ENCODE peak calls at places on chromosomes 5 and 9, in five cellular contexts. L, V, A, O and X are unnamed samples.

GRCh38 chr5:80745490-80745889 is 90.7 kb upstream of the DHFR start:
- DNase-seq in L (no peak), O (no peak), V (no peak), A (no peak), X (no peak)

GRCh38 chr9:90900130-90900529 is 98.5 kb downstream of the SYK start:
- DNase-seq in A (no peak), O (no peak), L (no peak), V (no peak), X (no peak)

GRCh38 chr9:98774746-98775145 is 21.6 kb downstream of the ANKS6 start:
- DNase-seq in L (no peak), V (no peak), O (no peak), A (no peak), X (no peak)

GRCh38 chr5:76942581-76942980 is 10.3 kb upstream of the CRHBP start:
- DNase-seq in O (no peak), V (no peak), L (no peak), A (no peak), X (peak)

GRCh38 chr5:120901199-120901598 is 437.1 kb downstream of the PRR16 start:
- DNase-seq in A (peak), L (no peak), O (no peak), V (no peak), X (peak)

GRCh38 chr5:150184990-150185952 is 4.6 kb upstream of the SLC6A7 start:
- DNase-seq in O (no peak), V (no peak), A (no peak), L (no peak), X (no peak)

GRCh38 chr5:133340002-133340755 is 272.2 kb downstream of the FSTL4 start:
- DNase-seq in A (no peak), L (no peak), O (peak), V (no peak), X (no peak)

GRCh38 chr9:2093920-2094597 is 78.9 kb downstream of the SMARCA2 start:
- DNase-seq in V (no peak), L (no peak), A (peak), O (no peak), X (no peak)

GRCh38 chr5:10539685-10539998 is 24.2 kb upstream of the ANKRD33B start:
- DNase-seq in L (no peak), A (no peak), V (no peak), O (no peak), X (no peak)

GRCh38 chr9:134413890-134414731 is 87.9 kb downstream of the RXRA start:
- DNase-seq in O (no peak), A (peak), V (peak), L (no peak), X (peak)

GRCh38 chr5:96264047-96264446 is 169.0 kb downstream of the PCSK1 start:
- DNase-seq in V (no peak), L (no peak), O (no peak), A (no peak), X (no peak)

GRCh38 chr5:43561346-43561745 is 4.5 kb upstream of the PAIP1 start:
- DNase-seq in L (no peak), A (no peak), O (no peak), V (no peak), X (no peak)

GRCh38 chr9:120327322-120327721 is 252.6 kb downstream of the CDK5RAP2 start:
- DNase-seq in A (no peak), O (no peak), L (no peak), V (no peak), X (no peak)

GRCh38 chr5:95816803-95817202 is 5.7 kb downstream of the GLRX start:
- DNase-seq in V (no peak), L (no peak), O (no peak), A (no peak), X (no peak)

GRCh38 chr9:86246752-86247161 is 12.7 kb downstream of the C9orf153 start:
- DNase-seq in L (no peak), O (no peak), V (no peak), A (no peak), X (no peak)

GRCh38 chr9:106954974-106955850 is 92.2 kb downstream of the ZNF462 start:
- DNase-seq in V (no peak), L (no peak), A (no peak), O (no peak), X (no peak)

GRCh38 chr9:104779946-104780539 is 16.1 kb downstream of the NIPSNAP3B start:
- DNase-seq in O (no peak), A (no peak), L (no peak), V (no peak), X (no peak)

GRCh38 chr5:61623401-61624069 is 291.5 kb downstream of the ZSWIM6 start:
- DNase-seq in A (no peak), L (no peak), O (no peak), V (no peak), X (no peak)

GRCh38 chr5:41707853-41708603 is 162.2 kb downstream of the OXCT1 start:
- DNase-seq in O (no peak), V (no peak), L (no peak), A (peak), X (peak)

GRCh38 chr9:70013598-70014196 is 30.0 kb upstream of the MAMDC2 start:
- DNase-seq in V (no peak), L (no peak), O (no peak), A (no peak), X (no peak)

DNA sequence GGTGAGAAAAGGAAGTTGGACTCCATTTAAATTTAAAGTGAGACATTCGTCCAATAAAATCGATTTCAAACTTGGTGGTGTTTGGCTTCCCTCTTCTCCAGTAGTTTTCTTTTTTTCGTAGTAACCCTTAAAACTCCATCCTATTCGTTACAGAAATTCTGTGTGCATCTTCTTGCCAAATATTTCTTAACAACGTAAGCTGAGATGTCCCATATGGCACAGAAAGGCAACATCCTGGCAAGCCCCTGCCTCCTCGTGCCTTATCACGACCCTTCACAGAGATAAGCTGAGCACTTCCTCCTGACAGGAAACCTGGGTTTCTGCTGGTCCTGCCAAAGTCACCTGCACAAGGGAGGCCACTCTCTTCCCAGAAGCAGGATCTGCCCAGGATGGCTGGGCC is 11.8 kb upstream of the ADAMTS2 start:
- DNase-seq in V (no peak), O (no peak), L (no peak), A (no peak), X (no peak)
- H3K27ac ChIP-seq in V (no peak), O (no peak), L (no peak), A (no peak), X (no peak)

DNA sequence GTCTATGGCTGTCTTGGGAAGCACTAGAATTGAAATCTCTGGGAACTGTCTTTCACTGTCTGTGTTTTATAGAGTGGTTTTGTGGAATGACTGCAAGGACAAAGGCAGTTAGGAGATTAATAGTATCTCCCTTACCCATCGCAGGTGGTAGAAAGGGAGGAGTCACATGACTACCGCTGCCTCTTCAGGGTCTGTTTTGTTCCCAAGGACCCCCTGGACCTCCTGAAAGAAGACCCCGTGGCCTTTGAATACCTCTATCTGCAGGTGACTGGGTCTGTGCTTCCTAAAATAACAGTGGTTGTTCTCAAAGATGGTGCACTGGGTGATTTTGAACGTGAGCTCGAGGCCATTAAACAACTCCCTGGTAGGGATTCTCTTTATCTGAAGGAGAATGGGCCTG is 22.8 kb upstream of the TRMT10B start:
- DNase-seq in V (no peak), L (no peak), A (no peak), O (no peak), X (no peak)
- H3K27ac ChIP-seq in V (no peak), L (no peak), A (no peak), O (no peak), X (no peak)

DNA sequence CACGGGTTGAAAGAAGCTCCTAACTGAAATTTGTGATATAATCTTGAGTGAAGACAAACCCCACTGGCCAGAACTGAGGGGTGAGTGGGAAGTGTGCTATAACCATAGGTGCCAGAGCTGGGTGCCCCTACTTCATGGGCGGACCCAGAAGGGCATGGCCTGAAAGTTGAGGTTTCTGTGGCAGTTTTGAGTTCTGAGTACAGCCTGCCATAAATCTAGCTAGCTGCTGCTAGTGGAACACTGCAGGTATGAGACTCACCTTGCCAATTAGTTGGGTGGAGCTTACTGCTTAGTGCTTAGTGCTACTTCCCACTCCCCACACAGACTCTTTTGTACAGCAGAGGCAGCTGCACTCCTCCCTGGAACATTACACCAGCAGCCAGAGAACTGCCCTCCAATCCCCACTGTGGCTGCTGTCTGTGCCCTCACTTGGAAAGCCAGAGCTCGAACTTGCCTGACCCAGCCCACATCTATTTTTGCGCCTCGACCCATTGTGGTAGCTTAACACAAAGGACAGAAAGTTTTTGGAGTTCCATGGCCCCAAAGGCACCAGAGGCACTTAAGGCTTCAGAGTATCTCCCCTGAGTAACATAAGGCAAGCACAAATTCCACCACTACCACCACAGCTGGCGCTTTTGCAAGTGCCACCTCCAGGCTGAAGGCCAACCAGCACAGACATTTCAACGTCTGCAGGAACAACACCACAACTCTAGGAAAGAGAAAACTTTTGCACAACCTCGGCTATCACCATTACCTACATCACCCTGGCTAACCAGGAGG is 27.1 kb upstream of the PTGER4 start:
- DNase-seq in A (no peak), L (no peak), O (no peak), V (no peak), X (no peak)
- H3K27ac ChIP-seq in A (no peak), L (no peak), O (no peak), V (no peak), X (no peak)

GRCh38 chr5:127987354-127988148 is 96.0 kb upstream of the SLC12A2 start:
- DNase-seq in A (no peak), O (no peak), L (no peak), V (no peak), X (no peak)
- H3K27ac ChIP-seq in A (no peak), O (no peak), L (no peak), V (peak), X (no peak)

GRCh38 chr5:163432527-163432926 is 4.9 kb upstream of the CCNG1 start:
- DNase-seq in O (no peak), A (no peak), L (no peak), V (no peak), X (no peak)

GRCh38 chr5:163437011-163437308 is 435 bp upstream of the CCNG1 start:
- DNase-seq in L (no peak), O (no peak), A (no peak), V (no peak), X (no peak)

GRCh38 chr5:163436515-163436914 is 880 bp upstream of the CCNG1 start:
- DNase-seq in L (no peak), O (no peak), A (no peak), V (no peak), X (no peak)

GRCh38 chr5:163434410-163434866 is 3.0 kb upstream of the CCNG1 start:
- DNase-seq in V (no peak), O (peak), L (no peak), A (no peak), X (peak)

DNA sequence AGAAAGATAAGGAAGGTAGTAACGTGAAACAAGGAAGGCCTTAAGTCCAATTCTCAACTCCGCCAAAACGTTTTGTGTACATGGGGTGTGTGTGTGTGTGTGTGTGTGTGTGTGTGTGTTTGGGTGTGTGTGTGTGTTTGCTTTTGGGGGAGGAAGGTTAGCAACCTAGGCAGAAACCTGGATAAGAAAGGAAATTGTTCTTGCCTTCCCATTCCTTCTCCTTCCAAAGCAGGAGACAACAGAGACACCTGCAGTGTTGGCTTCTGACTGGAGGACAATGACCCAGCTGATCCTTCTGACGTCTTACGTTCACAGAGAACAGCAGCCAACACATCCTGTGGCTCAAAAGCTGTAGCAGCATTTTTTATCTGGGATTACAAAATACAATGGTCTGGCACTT is 4.1 kb upstream of the CCNG1 start:
- DNase-seq in L (no peak), A (no peak), V (no peak), O (no peak), X (no peak)
- H3K27ac ChIP-seq in L (no peak), A (no peak), V (no peak), O (no peak), X (no peak)

DNA sequence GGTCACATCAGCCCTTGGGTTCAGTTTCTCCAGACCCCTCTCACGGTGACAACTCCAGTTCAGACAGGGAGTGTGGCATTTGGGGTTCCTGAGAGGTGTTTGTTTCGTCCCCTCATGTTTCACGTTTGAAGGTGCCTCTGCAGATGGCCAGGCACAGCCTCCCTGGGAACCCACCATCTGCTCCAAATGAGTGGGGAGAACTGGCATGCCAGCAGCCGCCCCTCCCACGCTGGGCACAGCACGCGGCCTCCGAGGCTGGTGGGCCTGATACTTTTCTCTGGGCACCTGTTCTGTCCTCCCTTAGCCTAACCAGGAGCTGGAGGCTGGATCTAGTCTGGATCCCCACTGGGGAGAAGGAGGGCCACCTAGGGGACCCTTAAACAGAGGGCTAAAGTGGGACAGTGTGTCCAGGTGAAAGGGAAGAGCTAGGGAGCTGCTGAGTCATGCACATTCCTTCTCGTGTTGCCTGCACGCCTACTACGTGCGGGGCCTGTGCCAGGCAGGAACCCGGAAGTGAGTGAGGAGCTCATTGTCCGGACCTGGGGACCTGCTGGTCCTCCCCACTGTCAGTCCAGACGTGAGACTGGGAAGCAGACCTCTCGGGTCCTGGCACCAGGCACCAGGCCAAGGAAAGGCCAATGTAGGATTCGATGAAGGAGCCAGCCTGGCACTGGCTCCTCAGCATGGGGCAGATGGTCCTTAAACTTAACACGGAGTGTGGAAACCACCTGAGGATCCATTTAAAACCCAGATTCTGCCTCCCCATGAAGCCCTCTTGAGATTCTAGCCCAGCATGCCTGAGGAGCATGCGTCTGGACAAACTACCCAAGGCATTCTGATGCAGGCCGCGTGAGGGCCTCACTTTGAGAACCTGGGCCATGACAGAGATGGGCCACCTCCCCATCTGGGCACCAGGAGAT is 11.7 kb downstream of the DNM1 start:
- DNase-seq in V (no peak), O (no peak), A (no peak), L (no peak), X (no peak)
- H3K27ac ChIP-seq in V (peak), O (peak), A (no peak), L (peak), X (no peak)

DNA sequence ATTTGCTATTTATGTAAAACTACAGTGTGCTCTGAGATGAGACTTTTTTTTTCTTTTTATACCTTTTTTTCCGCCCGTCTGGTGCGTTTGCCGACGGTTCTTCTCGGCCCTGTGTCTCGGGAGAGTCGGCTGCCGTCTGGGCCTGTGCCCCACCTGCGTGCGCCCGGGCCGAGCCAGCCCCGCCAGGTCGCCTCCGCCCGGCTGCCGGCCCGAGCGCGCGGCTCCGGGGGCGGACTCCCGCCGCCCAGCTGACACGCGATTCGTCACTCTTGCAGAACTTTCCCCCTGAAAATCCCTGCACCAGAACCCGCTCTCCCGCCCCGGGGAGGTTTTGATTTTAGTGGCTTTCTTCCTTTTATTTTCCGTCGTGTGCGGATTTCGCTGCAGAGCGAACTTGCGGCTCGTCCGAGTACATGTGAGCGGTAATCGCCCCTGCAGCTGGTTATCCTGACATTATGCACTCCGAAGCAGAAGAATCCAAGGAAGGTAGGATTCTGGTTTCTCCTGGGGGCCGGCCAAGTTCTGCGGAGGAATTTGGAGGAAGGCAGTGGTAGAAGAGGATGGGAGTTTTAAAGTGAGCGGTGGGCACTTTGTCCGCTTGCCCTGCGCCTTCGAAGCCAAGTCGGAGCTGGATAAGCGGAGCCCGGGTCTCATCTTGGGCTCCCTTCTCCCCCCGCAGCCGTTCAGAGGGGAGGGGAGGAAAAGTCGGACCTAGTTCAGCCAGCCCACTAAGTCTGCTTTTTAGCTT is at the start of gene TNFAIP8:
- DNase-seq in L (no peak), A (peak), V (peak), O (peak), X (no peak)
- H3K27ac ChIP-seq in L (peak), A (peak), V (no peak), O (peak), X (peak)

GRCh38 chr9:18678846-18679245 is 204.9 kb downstream of the ADAMTSL1 start:
- DNase-seq in A (no peak), V (no peak), L (no peak), O (no peak), X (no peak)
- H3K27ac ChIP-seq in A (no peak), V (no peak), L (no peak), O (no peak), X (no peak)

DNA sequence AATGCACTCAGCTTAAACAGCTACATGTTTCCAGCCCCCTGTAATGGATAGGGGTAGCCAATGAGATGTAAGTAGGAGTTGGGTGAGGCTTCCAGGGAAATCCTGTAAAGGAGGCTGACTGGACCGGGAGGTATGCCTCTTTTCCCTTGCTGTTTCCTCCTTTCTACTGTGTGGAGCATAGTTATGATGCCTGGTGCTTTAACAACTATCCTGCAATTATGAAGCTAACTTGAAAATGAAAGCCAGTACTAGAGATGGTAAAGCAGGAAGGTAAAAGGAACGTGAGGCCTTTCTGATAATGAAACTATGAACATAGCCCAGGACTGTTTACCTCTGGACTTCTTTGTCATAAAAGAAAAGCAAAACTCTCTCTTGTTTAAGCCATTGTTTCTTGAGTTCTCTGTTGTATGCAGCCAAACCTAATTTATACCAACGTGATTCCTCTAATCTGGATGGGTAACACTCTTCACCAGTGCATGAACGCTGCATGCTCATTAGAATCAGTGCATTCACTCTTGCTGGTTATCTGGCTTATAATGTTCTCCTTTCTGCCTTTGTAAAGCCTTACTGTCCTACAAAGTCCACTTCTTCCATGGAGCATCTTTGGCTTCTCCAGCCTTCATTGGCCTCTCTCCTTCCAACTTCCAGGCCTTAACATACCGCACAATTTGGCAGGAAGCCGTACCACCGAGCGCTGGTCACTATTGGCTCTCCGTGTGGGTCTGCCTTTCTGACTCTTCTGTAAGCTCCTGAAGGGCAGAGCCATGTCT is 8.3 kb upstream of the ARHGEF28 start:
- DNase-seq in V (no peak), A (peak), O (no peak), L (no peak), X (no peak)
- H3K27ac ChIP-seq in V (no peak), A (no peak), O (no peak), L (no peak), X (peak)